ENCODE peak calls at places on chromosomes 7 and 10, in eight cellular contexts. P is GM12891, G is HTR-8/SVneo, A is T follicular helper cell, O is SW480, B is NCI-H345, M is HCEC 1CT, J is sigmoid colon. U is an unnamed sample.

GRCh38 chr7:50209461-50210161 is 94.9 kb upstream of the IKZF1 start:
- DNase-seq in G (no peak), M (no peak), P (no peak), A (no peak), J (no peak), B (no peak), O (no peak), U (no peak)

GRCh38 chr7:133945497-133945896 is 181.6 kb upstream of the LRGUK start:
- DNase-seq in J (no peak), G (no peak), P (no peak), B (no peak), A (no peak), O (no peak), M (no peak), U (no peak)

GRCh38 chr10:64571053-64571452 is 1049.9 kb downstream of the REEP3 start:
- DNase-seq in O (no peak), M (no peak), A (no peak), B (no peak), J (no peak), P (no peak), G (no peak), U (no peak)

GRCh38 chr7:124840435-124840834 is 74.8 kb upstream of the GPR37 start:
- DNase-seq in J (no peak), P (no peak), A (no peak), G (no peak), B (no peak), O (peak), M (peak), U (no peak)

GRCh38 chr7:55477781-55478374 is 94.4 kb downstream of the VOPP1 start:
- DNase-seq in O (peak), J (no peak), M (peak), B (no peak), G (peak), A (no peak), P (no peak), U (no peak)

GRCh38 chr7:13988011-13988410 is 1.5 kb downstream of the ETV1 start:
- DNase-seq in A (no peak), P (no peak), G (no peak), O (peak), B (no peak), J (no peak), M (peak), U (no peak)

GRCh38 chr7:73983437-73984164 is 44.4 kb upstream of the ELN start:
- DNase-seq in G (no peak), A (no peak), B (no peak), O (no peak), J (no peak), M (no peak), P (no peak), U (no peak)

GRCh38 chr10:88473989-88474883 is 108.9 kb downstream of the RNLS start:
- DNase-seq in J (no peak), M (no peak), G (no peak), P (no peak), A (no peak), O (no peak), B (peak), U (no peak)

GRCh38 chr10:126272526-126272925 is 115.8 kb downstream of the ADAM12 start:
- DNase-seq in M (no peak), P (no peak), A (no peak), B (no peak), O (no peak), J (no peak), G (no peak), U (no peak)

GRCh38 chr10:6328708-6329423 is 126.1 kb downstream of the PFKFB3 start:
- DNase-seq in A (no peak), B (no peak), J (no peak), P (no peak), M (no peak), G (no peak), O (no peak), U (no peak)

GRCh38 chr7:145398758-145399157 is 562.9 kb upstream of the TPK1 start:
- DNase-seq in A (no peak), G (no peak), B (no peak), J (no peak), O (no peak), P (no peak), M (peak), U (no peak)